ENCODE peak calls at places on chromosomes 12 and 14, in eight cellular contexts. One of them, this sample, is unnamed.

GRCh38 chr14:99573436-99574098 is 30.4 kb downstream of the CCDC85C start:
- DNase-seq in breast epithelium: no peak
- DNase-seq in gastrocnemius medialis: no peak
- DNase-seq in IMR-90: no peak
- DNase-seq in ovary: no peak
- DNase-seq in K562: no peak
- DNase-seq in endothelial cell of umbilical vein: no peak
- DNase-seq in GM12878: no peak
- DNase-seq in this sample: no peak

GRCh38 chr12:71665109-71665476 is 992 bp downstream of the THAP2 start:
- DNase-seq in endothelial cell of umbilical vein: no peak
- DNase-seq in K562: no peak
- DNase-seq in gastrocnemius medialis: no peak
- DNase-seq in breast epithelium: no peak
- DNase-seq in ovary: no peak
- DNase-seq in IMR-90: no peak
- DNase-seq in GM12878: no peak
- DNase-seq in this sample: peak

GRCh38 chr14:61668267-61668666 is 27.0 kb upstream of the HIF1A start:
- DNase-seq in K562: no peak
- DNase-seq in GM12878: no peak
- DNase-seq in breast epithelium: no peak
- DNase-seq in endothelial cell of umbilical vein: peak
- DNase-seq in ovary: no peak
- DNase-seq in IMR-90: no peak
- DNase-seq in gastrocnemius medialis: no peak
- DNase-seq in this sample: no peak

GRCh38 chr14:98112211-98112780 is 1159.7 kb downstream of the BCL11B start:
- DNase-seq in GM12878: no peak
- DNase-seq in ovary: no peak
- DNase-seq in endothelial cell of umbilical vein: no peak
- DNase-seq in gastrocnemius medialis: no peak
- DNase-seq in K562: no peak
- DNase-seq in breast epithelium: no peak
- DNase-seq in IMR-90: no peak
- DNase-seq in this sample: no peak

GRCh38 chr14:101977311-101978071 is 13.1 kb downstream of the DYNC1H1 start:
- DNase-seq in endothelial cell of umbilical vein: no peak
- DNase-seq in K562: no peak
- DNase-seq in GM12878: no peak
- DNase-seq in ovary: no peak
- DNase-seq in gastrocnemius medialis: no peak
- DNase-seq in IMR-90: peak
- DNase-seq in breast epithelium: no peak
- DNase-seq in this sample: no peak

GRCh38 chr14:98957211-98958047 is 314.6 kb downstream of the BCL11B start:
- DNase-seq in GM12878: no peak
- DNase-seq in gastrocnemius medialis: peak
- DNase-seq in IMR-90: no peak
- DNase-seq in ovary: peak
- DNase-seq in endothelial cell of umbilical vein: no peak
- DNase-seq in K562: no peak
- DNase-seq in breast epithelium: no peak
- DNase-seq in this sample: peak

GRCh38 chr12:1054103-1054838 is 63.2 kb downstream of the ERC1 start:
- DNase-seq in endothelial cell of umbilical vein: no peak
- DNase-seq in breast epithelium: no peak
- DNase-seq in IMR-90: no peak
- DNase-seq in gastrocnemius medialis: no peak
- DNase-seq in GM12878: no peak
- DNase-seq in ovary: no peak
- DNase-seq in K562: no peak
- DNase-seq in this sample: no peak

GRCh38 chr14:93137864-93138263 is 22.1 kb upstream of the ITPK1 start:
- DNase-seq in IMR-90: peak
- DNase-seq in breast epithelium: peak
- DNase-seq in ovary: peak
- DNase-seq in endothelial cell of umbilical vein: no peak
- DNase-seq in gastrocnemius medialis: no peak
- DNase-seq in K562: peak
- DNase-seq in GM12878: no peak
- DNase-seq in this sample: peak

GRCh38 chr14:104818714-104819161 is 17.8 kb downstream of the ZBTB42 start:
- DNase-seq in endothelial cell of umbilical vein: no peak
- DNase-seq in IMR-90: no peak
- DNase-seq in gastrocnemius medialis: no peak
- DNase-seq in GM12878: no peak
- DNase-seq in ovary: peak
- DNase-seq in breast epithelium: peak
- DNase-seq in K562: no peak
- DNase-seq in this sample: peak

GRCh38 chr12:1065629-1066028 is 74.6 kb downstream of the ERC1 start:
- DNase-seq in ovary: no peak
- DNase-seq in gastrocnemius medialis: no peak
- DNase-seq in endothelial cell of umbilical vein: no peak
- DNase-seq in IMR-90: no peak
- DNase-seq in breast epithelium: no peak
- DNase-seq in GM12878: no peak
- DNase-seq in K562: no peak
- DNase-seq in this sample: no peak

GRCh38 chr12:228846-229200 is 14.9 kb upstream of the SLC6A12 start:
- DNase-seq in breast epithelium: peak
- DNase-seq in IMR-90: no peak
- DNase-seq in GM12878: no peak
- DNase-seq in K562: no peak
- DNase-seq in endothelial cell of umbilical vein: no peak
- DNase-seq in gastrocnemius medialis: no peak
- DNase-seq in ovary: no peak
- DNase-seq in this sample: no peak

GRCh38 chr14:67583711-67584644 is 16.1 kb downstream of the PIGH start:
- DNase-seq in endothelial cell of umbilical vein: peak
- DNase-seq in ovary: no peak
- DNase-seq in breast epithelium: no peak
- DNase-seq in gastrocnemius medialis: no peak
- DNase-seq in K562: peak
- DNase-seq in GM12878: no peak
- DNase-seq in IMR-90: peak
- DNase-seq in this sample: peak

GRCh38 chr12:6952121-6952859 is 1.1 kb downstream of the PTPN6 start:
- DNase-seq in endothelial cell of umbilical vein: no peak
- DNase-seq in K562: no peak
- DNase-seq in IMR-90: no peak
- DNase-seq in breast epithelium: no peak
- DNase-seq in gastrocnemius medialis: no peak
- DNase-seq in GM12878: no peak
- DNase-seq in ovary: peak
- DNase-seq in this sample: no peak

GRCh38 chr14:90168425-90169105 is 87.8 kb upstream of the PSMC1 start:
- DNase-seq in ovary: no peak
- DNase-seq in IMR-90: peak
- DNase-seq in breast epithelium: no peak
- DNase-seq in endothelial cell of umbilical vein: no peak
- DNase-seq in gastrocnemius medialis: no peak
- DNase-seq in GM12878: no peak
- DNase-seq in K562: no peak
- DNase-seq in this sample: no peak

GRCh38 chr12:131128556-131128955 is 174.8 kb downstream of the ADGRD1 start:
- DNase-seq in GM12878: no peak
- DNase-seq in K562: no peak
- DNase-seq in ovary: no peak
- DNase-seq in endothelial cell of umbilical vein: no peak
- DNase-seq in breast epithelium: no peak
- DNase-seq in gastrocnemius medialis: no peak
- DNase-seq in IMR-90: no peak
- DNase-seq in this sample: no peak

GRCh38 chr12:96471368-96472040 is 17.9 kb upstream of the CFAP54 start:
- DNase-seq in gastrocnemius medialis: no peak
- DNase-seq in K562: no peak
- DNase-seq in breast epithelium: no peak
- DNase-seq in ovary: no peak
- DNase-seq in GM12878: no peak
- DNase-seq in endothelial cell of umbilical vein: peak
- DNase-seq in IMR-90: peak
- DNase-seq in this sample: no peak

GRCh38 chr12:26906704-26907103 is 31.1 kb downstream of the INTS13 start:
- DNase-seq in endothelial cell of umbilical vein: no peak
- DNase-seq in K562: no peak
- DNase-seq in ovary: no peak
- DNase-seq in IMR-90: no peak
- DNase-seq in breast epithelium: no peak
- DNase-seq in GM12878: no peak
- DNase-seq in gastrocnemius medialis: no peak
- DNase-seq in this sample: no peak

GRCh38 chr12:26906024-26906423 is 31.8 kb downstream of the INTS13 start:
- DNase-seq in gastrocnemius medialis: no peak
- DNase-seq in ovary: no peak
- DNase-seq in K562: no peak
- DNase-seq in GM12878: no peak
- DNase-seq in endothelial cell of umbilical vein: no peak
- DNase-seq in breast epithelium: no peak
- DNase-seq in IMR-90: no peak
- DNase-seq in this sample: no peak
- H3K27ac ChIP-seq in gastrocnemius medialis: no peak
- H3K27ac ChIP-seq in ovary: no peak
- H3K27ac ChIP-seq in K562: no peak
- H3K27ac ChIP-seq in GM12878: no peak
- H3K27ac ChIP-seq in endothelial cell of umbilical vein: no peak
- H3K27ac ChIP-seq in breast epithelium: no peak
- H3K27ac ChIP-seq in IMR-90: no peak
- H3K27ac ChIP-seq in this sample: no peak

GRCh38 chr14:74947353-74948227 is 7.8 kb downstream of the PGF start:
- DNase-seq in endothelial cell of umbilical vein: no peak
- DNase-seq in ovary: no peak
- DNase-seq in IMR-90: no peak
- DNase-seq in K562: no peak
- DNase-seq in gastrocnemius medialis: no peak
- DNase-seq in breast epithelium: peak
- DNase-seq in GM12878: no peak
- DNase-seq in this sample: no peak

GRCh38 chr14:74945852-74946658 is 9.3 kb downstream of the PGF start:
- DNase-seq in ovary: peak
- DNase-seq in gastrocnemius medialis: peak
- DNase-seq in IMR-90: peak
- DNase-seq in endothelial cell of umbilical vein: peak
- DNase-seq in K562: peak
- DNase-seq in GM12878: no peak
- DNase-seq in breast epithelium: no peak
- DNase-seq in this sample: peak

GRCh38 chr14:74948228-74949175 is 6.9 kb downstream of the PGF start:
- DNase-seq in GM12878: no peak
- DNase-seq in endothelial cell of umbilical vein: no peak
- DNase-seq in K562: no peak
- DNase-seq in IMR-90: no peak
- DNase-seq in breast epithelium: peak
- DNase-seq in gastrocnemius medialis: no peak
- DNase-seq in ovary: no peak
- DNase-seq in this sample: no peak

GRCh38 chr14:74945261-74945851 is 10.0 kb downstream of the PGF start:
- DNase-seq in endothelial cell of umbilical vein: peak
- DNase-seq in ovary: peak
- DNase-seq in GM12878: no peak
- DNase-seq in gastrocnemius medialis: peak
- DNase-seq in K562: peak
- DNase-seq in IMR-90: no peak
- DNase-seq in breast epithelium: no peak
- DNase-seq in this sample: no peak

GRCh38 chr14:74946659-74947281 is 8.6 kb downstream of the PGF start:
- DNase-seq in K562: peak
- DNase-seq in GM12878: no peak
- DNase-seq in breast epithelium: no peak
- DNase-seq in IMR-90: no peak
- DNase-seq in ovary: no peak
- DNase-seq in gastrocnemius medialis: no peak
- DNase-seq in endothelial cell of umbilical vein: no peak
- DNase-seq in this sample: no peak
- H3K4me3 ChIP-seq in K562: no peak
- H3K4me3 ChIP-seq in GM12878: no peak
- H3K4me3 ChIP-seq in breast epithelium: peak
- H3K4me3 ChIP-seq in IMR-90: no peak
- H3K4me3 ChIP-seq in ovary: no peak
- H3K4me3 ChIP-seq in gastrocnemius medialis: no peak
- H3K4me3 ChIP-seq in endothelial cell of umbilical vein: no peak
- H3K4me3 ChIP-seq in this sample: no peak

GRCh38 chr12:53045646-53046045 is 4.2 kb upstream of the TNS2 start:
- DNase-seq in IMR-90: no peak
- DNase-seq in ovary: no peak
- DNase-seq in breast epithelium: peak
- DNase-seq in endothelial cell of umbilical vein: no peak
- DNase-seq in K562: no peak
- DNase-seq in GM12878: no peak
- DNase-seq in gastrocnemius medialis: peak
- DNase-seq in this sample: no peak
- TF ChIP-seq POLR2A in IMR-90: no peak
- TF ChIP-seq POLR2A in ovary: peak
- TF ChIP-seq POLR2A in breast epithelium: no peak
- TF ChIP-seq POLR2A in endothelial cell of umbilical vein: no peak
- TF ChIP-seq POLR2A in K562: no peak
- TF ChIP-seq POLR2A in GM12878: no peak
- TF ChIP-seq POLR2A in gastrocnemius medialis: no peak
- TF ChIP-seq POLR2A in this sample: no peak

GRCh38 chr12:25253371-25254068 is 2.8 kb upstream of the KRAS start:
- DNase-seq in endothelial cell of umbilical vein: no peak
- DNase-seq in ovary: no peak
- DNase-seq in K562: no peak
- DNase-seq in breast epithelium: no peak
- DNase-seq in gastrocnemius medialis: no peak
- DNase-seq in IMR-90: no peak
- DNase-seq in GM12878: no peak
- DNase-seq in this sample: no peak

GRCh38 chr12:25257590-25258324 is 7.0 kb upstream of the KRAS start:
- DNase-seq in K562: no peak
- DNase-seq in endothelial cell of umbilical vein: no peak
- DNase-seq in gastrocnemius medialis: no peak
- DNase-seq in IMR-90: no peak
- DNase-seq in breast epithelium: no peak
- DNase-seq in ovary: no peak
- DNase-seq in GM12878: no peak
- DNase-seq in this sample: no peak

GRCh38 chr12:25254271-25254880 is 3.6 kb upstream of the KRAS start:
- DNase-seq in ovary: no peak
- DNase-seq in endothelial cell of umbilical vein: no peak
- DNase-seq in gastrocnemius medialis: no peak
- DNase-seq in K562: no peak
- DNase-seq in IMR-90: peak
- DNase-seq in breast epithelium: no peak
- DNase-seq in GM12878: no peak
- DNase-seq in this sample: no peak

GRCh38 chr12:25256826-25257225 is 6.1 kb upstream of the KRAS start:
- DNase-seq in gastrocnemius medialis: no peak
- DNase-seq in ovary: no peak
- DNase-seq in breast epithelium: no peak
- DNase-seq in K562: no peak
- DNase-seq in endothelial cell of umbilical vein: no peak
- DNase-seq in IMR-90: no peak
- DNase-seq in GM12878: no peak
- DNase-seq in this sample: no peak

DNA sequence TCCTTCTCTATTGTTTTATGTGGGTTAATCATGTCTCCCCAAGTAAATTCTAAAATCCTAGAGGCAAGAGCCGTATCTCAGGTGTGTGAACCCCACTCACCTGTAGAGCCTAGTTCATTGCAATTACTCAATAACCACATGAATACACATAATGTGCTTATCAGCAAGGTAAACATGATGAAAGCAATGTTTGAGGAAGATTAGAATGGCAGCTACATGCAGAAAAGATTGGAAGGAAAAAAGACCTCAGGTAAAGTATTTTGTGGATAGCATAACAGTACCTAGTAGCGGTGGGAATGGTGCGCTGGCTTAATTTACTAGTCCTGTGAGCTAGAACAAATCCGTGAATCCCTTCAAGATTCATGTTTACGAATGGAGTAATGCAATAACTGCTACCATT is 5.3 kb upstream of the KRAS start:
- DNase-seq in IMR-90: no peak
- DNase-seq in breast epithelium: no peak
- DNase-seq in ovary: no peak
- DNase-seq in K562: no peak
- DNase-seq in GM12878: no peak
- DNase-seq in gastrocnemius medialis: no peak
- DNase-seq in endothelial cell of umbilical vein: no peak
- DNase-seq in this sample: no peak
- H3K27ac ChIP-seq in IMR-90: no peak
- H3K27ac ChIP-seq in breast epithelium: no peak
- H3K27ac ChIP-seq in ovary: no peak
- H3K27ac ChIP-seq in K562: no peak
- H3K27ac ChIP-seq in GM12878: no peak
- H3K27ac ChIP-seq in gastrocnemius medialis: no peak
- H3K27ac ChIP-seq in endothelial cell of umbilical vein: no peak
- H3K27ac ChIP-seq in this sample: peak